ENCODE peak calls at places on chromosomes 13 and 19, in eight cellular contexts. G, F, L, Z, I, U, E and J are unnamed samples.

GRCh38 chr19:14004619-14005380 is 1.3 kb downstream of the RFX1 start:
- DNase-seq in L (no peak), F (peak), G (no peak), U (no peak), Z (no peak), E (no peak), I (peak), J (no peak)

GRCh38 chr13:99386911-99387788 is 80.0 kb upstream of the GPR183 start:
- DNase-seq in Z (no peak), F (peak), I (no peak), E (peak), L (peak), G (no peak), U (peak), J (no peak)

GRCh38 chr19:55700813-55701212 is 25.8 kb downstream of the EPN1 start:
- DNase-seq in E (no peak), G (no peak), L (no peak), Z (no peak), U (no peak), I (no peak), F (no peak), J (no peak)

GRCh38 chr13:90690458-90691063 is 656.9 kb upstream of the MIR17HG start:
- DNase-seq in G (no peak), U (no peak), E (peak), I (no peak), L (peak), Z (peak), F (no peak), J (peak)

GRCh38 chr13:87942204-87942603 is 271.0 kb downstream of the SLITRK5 start:
- DNase-seq in I (no peak), L (no peak), E (no peak), Z (no peak), U (no peak), G (no peak), F (no peak), J (peak)

GRCh38 chr19:13938361-13939027 is at the start of gene PODNL1:
- DNase-seq in U (no peak), E (peak), G (no peak), F (no peak), I (no peak), Z (peak), L (peak), J (peak)

GRCh38 chr13:110248449-110249143 is 58.4 kb downstream of the COL4A1 start:
- DNase-seq in Z (no peak), F (no peak), I (no peak), E (no peak), L (no peak), U (no peak), G (no peak), J (no peak)

GRCh38 chr19:48379058-48379457 is 12.3 kb downstream of the KDELR1 start:
- DNase-seq in I (no peak), U (no peak), E (no peak), Z (no peak), L (no peak), G (no peak), F (no peak), J (no peak)

GRCh38 chr19:2771786-2772674 is 11.0 kb downstream of the SGTA start:
- DNase-seq in I (no peak), Z (no peak), E (no peak), U (no peak), L (peak), F (no peak), G (no peak), J (no peak)

GRCh38 chr13:52405767-52406494 is at the start of gene THSD1:
- DNase-seq in Z (no peak), G (peak), L (peak), E (no peak), U (no peak), I (peak), F (peak), J (peak)

GRCh38 chr13:54592201-54592600 is 1563.6 kb downstream of the OLFM4 start:
- DNase-seq in U (no peak), F (no peak), I (no peak), E (no peak), Z (no peak), G (no peak), L (no peak), J (no peak)

GRCh38 chr19:35790981-35791813 is 15.8 kb downstream of the ARHGAP33 start:
- DNase-seq in F (no peak), G (no peak), Z (no peak), I (no peak), U (no peak), E (no peak), L (no peak), J (no peak)

GRCh38 chr13:40109324-40109958 is 454.0 kb downstream of the COG6 start:
- DNase-seq in I (no peak), L (peak), U (no peak), E (peak), Z (peak), F (no peak), G (no peak), J (peak)

GRCh38 chr19:31892060-31892459 is 453.4 kb upstream of the ZNF507 start:
- DNase-seq in E (no peak), Z (no peak), I (no peak), L (no peak), F (no peak), U (no peak), G (no peak), J (no peak)

GRCh38 chr19:14237011-14237941 is 31.3 kb upstream of the ADGRL1 start:
- DNase-seq in Z (no peak), L (no peak), I (no peak), E (no peak), G (no peak), U (no peak), F (no peak), J (no peak)

GRCh38 chr19:56084835-56085536 is 36.1 kb downstream of the ZNF787 start:
- DNase-seq in F (no peak), G (no peak), Z (no peak), L (no peak), E (no peak), U (no peak), I (no peak), J (no peak)

GRCh38 chr13:113723400-113724015 is 35.5 kb upstream of the TMEM255B start:
- DNase-seq in U (no peak), E (no peak), Z (no peak), I (no peak), L (no peak), F (no peak), G (no peak), J (no peak)